ENCODE peak calls at places on chromosomes 16 and 17, in eight cellular contexts. H is mesendoderm; W is stimulated activated CD4-positive, alpha-beta T cell treated with anti-CD3 and anti-CD28 coated beads, TNF-alpha, amount 100 ng/mL, for 1 hour; Q is activated effector memory CD4-positive, alpha-beta T cell treated with anti-CD3 and anti-CD28 coated beads, Interleukin-2, amount 50 U/mL, for 16 hours; U is cardiac fibroblast; G is NCI-H146; Y is GM23248; B is smooth muscle cell of the brain vasculature. J is an unnamed sample.

GRCh38 chr16:22008215-22009142 is 568 bp downstream of the MOSMO start:
- DNase-seq in H (no peak), Q (peak; percentile 69), U (no peak), W (no peak), G (peak; percentile 56), Y (peak; percentile 32), B (no peak), J (peak; percentile 51)

GRCh38 chr16:88969361-88969831 is 7.6 kb downstream of the CBFA2T3 start:
- DNase-seq in Y (no peak), U (no peak), W (no peak), B (no peak), G (no peak), Q (no peak), H (no peak), J (no peak)

GRCh38 chr16:3992297-3993051 is 112.0 kb upstream of the CREBBP start:
- DNase-seq in U (no peak), W (no peak), Q (no peak), Y (no peak), G (no peak), H (no peak), B (no peak), J (no peak)

GRCh38 chr16:27428035-27428785 is 26.2 kb downstream of the IL21R start:
- DNase-seq in U (no peak), Q (peak; percentile 53), W (no peak), H (peak; percentile 10), B (no peak), G (no peak), Y (no peak), J (no peak)

GRCh38 chr16:89952551-89952950 is 4.0 kb downstream of the DEF8 start:
- DNase-seq in B (no peak), G (no peak), Y (no peak), H (no peak), Q (no peak), U (no peak), W (no peak), J (no peak)

GRCh38 chr16:79114759-79115158 is 485.8 kb downstream of the MAF start:
- DNase-seq in Q (no peak), B (no peak), H (no peak), G (no peak), W (no peak), Y (no peak), U (no peak), J (no peak)

GRCh38 chr17:67138392-67138791 is 94.0 kb downstream of the CACNG1 start:
- DNase-seq in U (no peak), Q (no peak), W (no peak), B (no peak), Y (no peak), G (no peak), H (no peak), J (no peak)

GRCh38 chr17:76585048-76585648 is 512 bp downstream of the ST6GALNAC2 start:
- DNase-seq in U (no peak), G (no peak), Q (peak; percentile 63), W (no peak), B (no peak), H (peak; percentile 21), Y (peak; percentile 51), J (peak; percentile 63)

GRCh38 chr17:59002848-59003247 is 103.8 kb downstream of the TRIM37 start:
- DNase-seq in Y (peak; percentile 32), Q (no peak), G (no peak), B (no peak), U (no peak), W (no peak), H (no peak), J (no peak)

GRCh38 chr17:47957591-47958490 is at the start of gene PRR15L:
- DNase-seq in B (no peak), Y (no peak), H (no peak), G (peak; percentile 99), U (no peak), W (no peak), Q (no peak), J (peak; percentile 99)

GRCh38 chr17:41695954-41696720 is 7.5 kb downstream of the EIF1 start:
- DNase-seq in W (peak; percentile 34), B (peak; percentile 61), U (peak; percentile 88), H (peak; percentile 73), G (peak; percentile 63), Y (peak; percentile 90), Q (peak; percentile 89), J (peak; percentile 86)

GRCh38 chr16:15903960-15904359 is 15.6 kb upstream of the CEP20 start:
- DNase-seq in Y (no peak), Q (peak; percentile 19), B (no peak), G (no peak), H (no peak), U (no peak), W (no peak), J (no peak)

GRCh38 chr16:89431158-89431584 is 59.2 kb downstream of the ANKRD11 start:
- DNase-seq in W (no peak), U (peak; percentile 36), H (no peak), G (no peak), B (no peak), Q (no peak), Y (peak; percentile 95), J (peak; percentile 95)

GRCh38 chr16:89042711-89043551 is 50.7 kb upstream of the ACSF3 start:
- DNase-seq in U (no peak), B (no peak), Q (no peak), H (no peak), W (no peak), Y (no peak), G (no peak), J (no peak)

GRCh38 chr16:50519001-50519400 is 29.2 kb upstream of the NKD1 start:
- DNase-seq in Y (no peak), B (no peak), U (no peak), G (no peak), W (no peak), Q (no peak), H (no peak), J (no peak)

GRCh38 chr16:64058685-64059084 is 1063.2 kb downstream of the CDH11 start:
- DNase-seq in G (no peak), B (no peak), U (no peak), Y (no peak), H (no peak), W (no peak), Q (no peak), J (no peak)

GRCh38 chr16:73955255-73955654 is 341.4 kb upstream of the PSMD7 start:
- DNase-seq in B (no peak), G (no peak), W (no peak), U (no peak), Q (no peak), H (no peak), Y (no peak), J (no peak)

GRCh38 chr17:13419676-13420075 is 182.1 kb downstream of the HS3ST3A1 start:
- DNase-seq in W (no peak), H (no peak), Y (no peak), G (no peak), U (no peak), Q (no peak), B (no peak), J (no peak)

GRCh38 chr16:79154081-79154480 is 446.5 kb downstream of the MAF start:
- DNase-seq in W (no peak), Q (no peak), Y (no peak), U (no peak), G (no peak), B (no peak), H (no peak), J (no peak)

GRCh38 chr17:78883533-78884131 is 19.4 kb downstream of the CEP295NL start:
- DNase-seq in W (no peak), Q (no peak), Y (peak; percentile 96), B (peak; percentile 85), U (peak; percentile 99), H (peak; percentile 94), G (peak; percentile 77), J (peak; percentile 88)

GRCh38 chr16:81401035-81401950 is 43.3 kb upstream of the CMIP start:
- DNase-seq in Y (peak; percentile 87), G (peak; percentile 82), Q (no peak), H (no peak), U (peak; percentile 82), W (no peak), B (peak; percentile 10), J (peak; percentile 63)

GRCh38 chr17:77579131-77579530 is 379.4 kb upstream of the TNRC6C start:
- DNase-seq in U (no peak), Q (peak; percentile 3), H (no peak), W (no peak), G (no peak), B (no peak), Y (no peak), J (no peak)

GRCh38 chr16:80986557-80986956 is 20.1 kb downstream of the CMC2 start:
- DNase-seq in H (peak; percentile 26), W (no peak), G (peak; percentile 9), B (no peak), U (no peak), Y (no peak), Q (no peak), J (no peak)

GRCh38 chr17:44333371-44333770 is 8.7 kb upstream of the SLC25A39 start:
- DNase-seq in U (no peak), W (no peak), B (no peak), Q (no peak), H (no peak), G (no peak), Y (no peak), J (no peak)

GRCh38 chr17:4476017-4476416 is 22.7 kb upstream of the SPNS2 start:
- DNase-seq in Y (no peak), Q (no peak), U (no peak), B (no peak), W (no peak), G (no peak), H (no peak), J (no peak)

GRCh38 chr17:64155751-64156544 is 26.0 kb upstream of the ERN1 start:
- DNase-seq in W (no peak), G (no peak), U (peak; percentile 78), H (no peak), Q (no peak), B (no peak), Y (peak; percentile 8), J (no peak)

GRCh38 chr17:77465358-77466041 is 324.7 kb downstream of the SEC14L1 start:
- DNase-seq in B (no peak), G (peak; percentile 15), H (peak; percentile 82), W (peak; percentile 63), U (peak; percentile 82), Q (peak; percentile 90), Y (peak; percentile 79), J (no peak)

GRCh38 chr17:3801043-3801746 is at the start of gene ITGAE:
- DNase-seq in H (no peak), B (no peak), Q (no peak), U (no peak), G (no peak), W (no peak), Y (no peak), J (no peak)

GRCh38 chr16:75471723-75472634 is 7.5 kb upstream of the TMEM170A start:
- DNase-seq in W (peak; percentile 14), G (peak; percentile 56), Q (peak; percentile 72), Y (peak; percentile 85), B (no peak), H (peak; percentile 58), U (peak; percentile 76), J (peak; percentile 73)

GRCh38 chr16:525520-526180 is 1.9 kb upstream of the CAPN15 start:
- DNase-seq in Q (peak; percentile 88), Y (peak; percentile 98), B (no peak), W (peak; percentile 42), U (peak; percentile 75), G (no peak), H (peak; percentile 67), J (peak; percentile 17)

GRCh38 chr17:42536048-42536371 is at the start of gene NAGLU:
- DNase-seq in G (peak; percentile 94), B (no peak), W (peak; percentile 56), H (peak; percentile 87), Q (peak; percentile 94), U (peak; percentile 94), Y (peak; percentile 97), J (peak; percentile 98)

GRCh38 chr16:4820652-4821051 is 18.2 kb upstream of the ROGDI start:
- DNase-seq in G (no peak), Q (no peak), U (no peak), B (no peak), H (no peak), W (no peak), Y (no peak), J (no peak)